ENCODE peak calls at places on chromosomes 1 and 21, in ten cellular contexts. V is adrenal gland; T is CD4-positive, alpha-beta memory T cell; S is left ventricle myocardium inferior; M is small intestine; B is heart left ventricle; A is fibroblast of lung; O is naive thymus-derived CD4-positive, alpha-beta T cell; W is RWPE2; J is A673. Q is an unnamed sample. For H3K4me1, the result is how much of the 10 kb centered on the place peaks cover.

GRCh38 chr1:153070243-153070642 is 1.2 kb downstream of the SPRR2B start:
- DNase-seq in V (no peak), T (no peak), J (no peak), W (no peak), S (no peak), O (no peak), A (no peak), M (no peak), B (no peak), Q (no peak)

GRCh38 chr1:96845464-96845863 is 123.9 kb downstream of the PTBP2 start:
- DNase-seq in J (peak), A (no peak), S (no peak), B (no peak), V (peak), O (no peak), M (peak), W (no peak), T (peak), Q (no peak)

GRCh38 chr1:53505401-53505800 is 46.2 kb downstream of the DMRTB1 start:
- DNase-seq in J (no peak), O (no peak), B (no peak), A (no peak), M (no peak), T (no peak), W (no peak), V (no peak), S (no peak), Q (no peak)

GRCh38 chr1:31910933-31911332 is 27.2 kb downstream of the PTP4A2 start:
- DNase-seq in A (no peak), M (no peak), W (no peak), T (no peak), S (no peak), B (no peak), V (no peak), O (no peak), J (peak), Q (no peak)

GRCh38 chr1:25037174-25038074 is 107.3 kb upstream of the RUNX3 start:
- DNase-seq in O (peak), J (peak), S (no peak), T (peak), W (no peak), V (peak), B (no peak), A (peak), M (peak), Q (peak)

GRCh38 chr21:46253610-46254124 is 25.1 kb upstream of the LSS start:
- DNase-seq in W (no peak), J (peak), B (no peak), A (peak), V (no peak), T (peak), M (peak), S (no peak), O (peak), Q (peak)

GRCh38 chr1:67675800-67676199 is 9.2 kb upstream of the GADD45A start:
- DNase-seq in B (no peak), J (no peak), T (no peak), W (no peak), A (peak), V (no peak), O (no peak), S (no peak), M (no peak), Q (no peak)

GRCh38 chr21:45075606-45076244 is 1.3 kb downstream of the ADARB1 start:
- DNase-seq in V (no peak), A (peak), O (no peak), W (no peak), M (no peak), J (no peak), S (no peak), T (no peak), B (no peak), Q (no peak)

GRCh38 chr1:145706282-145706681 is 886 bp downstream of the PDZK1 start:
- DNase-seq in T (no peak), M (peak), W (peak), O (no peak), S (no peak), B (no peak), J (no peak), V (no peak), A (no peak), Q (no peak)

GRCh38 chr21:16418663-16419062 is 688.9 kb downstream of the USP25 start:
- DNase-seq in B (no peak), M (no peak), V (no peak), A (no peak), T (no peak), W (no peak), J (no peak), S (no peak), O (no peak), Q (no peak)

GRCh38 chr1:29055160-29055559 is 68.5 kb downstream of the TMEM200B start:
- DNase-seq in V (no peak), W (no peak), S (no peak), J (no peak), B (no peak), A (no peak), O (no peak), T (no peak), M (no peak), Q (no peak)

GRCh38 chr1:188615321-188615720 is 1786.6 kb downstream of the PLA2G4A start:
- DNase-seq in T (no peak), S (no peak), B (no peak), W (no peak), A (no peak), J (no peak), O (no peak), V (no peak), M (no peak), Q (no peak)

GRCh38 chr21:29072873-29073221 is 601 bp downstream of the CCT8 start:
- DNase-seq in J (peak), B (no peak), T (no peak), A (peak), S (no peak), W (no peak), O (no peak), M (peak), V (no peak), Q (no peak)

GRCh38 chr1:204506091-204506968 is 9.9 kb upstream of the MDM4 start:
- DNase-seq in W (no peak), M (peak), J (peak), V (peak), O (peak), S (peak), A (peak), B (peak), T (peak), Q (peak)

GRCh38 chr1:156898151-156898550 is 4.6 kb downstream of the PEAR1 start:
- DNase-seq in W (no peak), B (peak), T (no peak), O (no peak), S (peak), J (no peak), M (no peak), V (peak), A (peak), Q (no peak)

GRCh38 chr1:43123031-43123430 is 49.1 kb downstream of the EBNA1BP2 start:
- DNase-seq in A (no peak), W (no peak), M (no peak), V (no peak), B (no peak), T (no peak), S (no peak), O (no peak), J (no peak), Q (no peak)

GRCh38 chr1:40004857-40005256 is 35.7 kb upstream of the CAP1 start:
- DNase-seq in B (no peak), O (no peak), A (no peak), V (no peak), S (no peak), W (no peak), J (no peak), T (no peak), M (no peak), Q (no peak)

GRCh38 chr1:191589536-191589935 is 568.7 kb upstream of the RGS18 start:
- DNase-seq in A (no peak), O (no peak), W (no peak), J (no peak), M (no peak), V (no peak), T (no peak), S (no peak), B (no peak), Q (no peak)

GRCh38 chr1:26410706-26411623 is at the start of gene LIN28A:
- DNase-seq in B (no peak), S (no peak), O (no peak), V (no peak), A (no peak), M (no peak), J (no peak), T (no peak), W (no peak), Q (no peak)

GRCh38 chr21:26147535-26147934 is 23.0 kb downstream of the APP start:
- DNase-seq in J (no peak), M (no peak), S (no peak), T (no peak), B (no peak), A (no peak), O (no peak), V (no peak), W (no peak), Q (no peak)

GRCh38 chr21:38254970-38255369 is 1.8 kb upstream of the KCNJ15 start:
- DNase-seq in M (no peak), O (no peak), A (no peak), J (no peak), S (no peak), W (no peak), B (no peak), T (no peak), V (no peak), Q (no peak)

GRCh38 chr1:155934933-155935590 is 849 bp upstream of the KHDC4 start:
- DNase-seq in J (peak), M (peak), O (no peak), T (no peak), B (no peak), S (no peak), A (no peak), V (peak), W (no peak), Q (no peak)

GRCh38 chr1:1858382-1859086 is 32.4 kb downstream of the GNB1 start:
- DNase-seq in S (peak), V (peak), W (no peak), M (peak), O (peak), A (peak), B (peak), T (peak), J (peak), Q (peak)

GRCh38 chr1:204382714-204383083 is 23.0 kb upstream of the PLEKHA6 start:
- DNase-seq in V (no peak), W (no peak), T (no peak), M (no peak), S (no peak), J (no peak), A (no peak), B (no peak), O (no peak), Q (no peak)

GRCh38 chr1:113073457-113073950 is 506 bp downstream of the LRIG2 start:
- DNase-seq in A (peak), J (no peak), T (no peak), V (peak), S (peak), W (peak), O (no peak), B (peak), M (peak), Q (no peak)

GRCh38 chr1:112700290-112701226 is 6.4 kb downstream of the RHOC start:
- DNase-seq in A (peak), V (peak), O (peak), J (peak), W (peak), M (peak), T (peak), B (peak), S (peak), Q (peak)

GRCh38 chr1:169680377-169681019 is 30.9 kb downstream of the SELL start:
- DNase-seq in A (no peak), S (no peak), T (no peak), J (no peak), O (no peak), M (no peak), W (no peak), V (no peak), B (no peak), Q (no peak)

GRCh38 chr1:203153051-203153988 is 22.3 kb downstream of the MYBPH start:
- DNase-seq in T (no peak), V (no peak), O (no peak), W (no peak), M (no peak), A (no peak), B (no peak), S (no peak), J (peak), Q (no peak)
- H3K4me1 ChIP-seq in T (under half), V (under half), O (under half), W (under half), M (under half), A (under half), B (under half), S (under half), J (under half), Q (under half)

DNA sequence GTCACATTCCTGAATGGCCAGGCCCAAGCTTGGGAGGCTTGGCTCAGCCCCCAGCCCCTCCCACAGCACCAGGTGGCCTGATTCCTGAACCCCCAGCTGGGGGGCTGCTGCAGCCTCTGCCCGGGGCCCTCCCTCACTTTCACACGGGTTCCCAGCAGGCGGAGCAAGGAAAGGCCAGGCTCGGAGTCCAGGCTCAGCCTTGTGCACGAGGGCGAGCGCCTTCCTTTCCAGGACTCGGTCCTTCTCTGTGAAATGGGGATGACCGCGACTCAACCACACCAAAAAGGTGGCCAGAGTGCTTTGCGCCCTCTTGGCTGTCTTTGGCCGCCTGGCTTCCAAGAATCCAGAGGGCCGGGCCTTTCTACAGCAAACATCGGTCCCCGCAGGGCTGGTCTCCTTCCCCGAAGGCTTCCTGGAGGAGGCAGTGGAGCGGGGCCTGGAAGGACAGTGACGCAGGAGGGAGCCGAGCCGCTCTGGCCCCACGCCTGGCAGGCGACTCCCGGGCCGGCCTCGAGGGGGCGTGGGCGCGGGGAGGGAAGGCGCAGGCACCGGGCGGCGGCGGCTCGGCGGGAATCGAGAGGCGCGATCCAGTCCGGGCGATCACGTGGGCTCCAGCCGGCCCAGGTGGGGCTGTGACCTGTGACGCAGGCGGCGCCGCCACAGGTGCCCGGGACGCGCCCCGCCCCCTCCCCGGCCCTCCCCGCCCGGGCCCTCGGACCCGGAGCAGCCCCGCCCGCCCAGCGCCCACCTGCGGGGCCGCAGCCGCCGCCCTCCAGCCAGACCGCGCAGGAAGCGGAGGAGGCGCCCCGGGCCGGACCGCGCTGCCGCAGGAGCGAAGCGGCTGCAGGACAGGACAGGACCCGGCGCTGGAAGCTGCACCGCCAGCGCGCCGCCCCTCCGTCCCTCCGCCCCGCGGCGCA is at the start of gene ARHGEF16:
- DNase-seq in S (peak), W (no peak), O (no peak), B (peak), T (peak), V (peak), A (peak), M (peak), J (peak), Q (no peak)
- H3K4me3 ChIP-seq in S (peak), W (peak), O (no peak), B (peak), T (no peak), V (no peak), A (no peak), M (peak), J (peak), Q (peak)

GRCh38 chr21:34865922-34866271 is 183.2 kb downstream of the RUNX1 start:
- DNase-seq in V (no peak), S (no peak), M (no peak), O (no peak), A (no peak), B (no peak), W (no peak), J (no peak), T (no peak), Q (no peak)

GRCh38 chr21:34867785-34868184 is 181.3 kb downstream of the RUNX1 start:
- DNase-seq in J (no peak), W (no peak), A (no peak), S (no peak), M (no peak), B (no peak), O (no peak), T (no peak), V (no peak), Q (no peak)

GRCh38 chr21:34862951-34863350 is 186.2 kb downstream of the RUNX1 start:
- DNase-seq in T (no peak), O (no peak), B (no peak), S (no peak), J (no peak), V (no peak), W (no peak), M (no peak), A (no peak), Q (no peak)

GRCh38 chr21:34861302-34861701 is 187.8 kb downstream of the RUNX1 start:
- DNase-seq in J (no peak), W (no peak), V (no peak), T (no peak), A (no peak), B (no peak), O (no peak), S (no peak), M (no peak), Q (no peak)

DNA sequence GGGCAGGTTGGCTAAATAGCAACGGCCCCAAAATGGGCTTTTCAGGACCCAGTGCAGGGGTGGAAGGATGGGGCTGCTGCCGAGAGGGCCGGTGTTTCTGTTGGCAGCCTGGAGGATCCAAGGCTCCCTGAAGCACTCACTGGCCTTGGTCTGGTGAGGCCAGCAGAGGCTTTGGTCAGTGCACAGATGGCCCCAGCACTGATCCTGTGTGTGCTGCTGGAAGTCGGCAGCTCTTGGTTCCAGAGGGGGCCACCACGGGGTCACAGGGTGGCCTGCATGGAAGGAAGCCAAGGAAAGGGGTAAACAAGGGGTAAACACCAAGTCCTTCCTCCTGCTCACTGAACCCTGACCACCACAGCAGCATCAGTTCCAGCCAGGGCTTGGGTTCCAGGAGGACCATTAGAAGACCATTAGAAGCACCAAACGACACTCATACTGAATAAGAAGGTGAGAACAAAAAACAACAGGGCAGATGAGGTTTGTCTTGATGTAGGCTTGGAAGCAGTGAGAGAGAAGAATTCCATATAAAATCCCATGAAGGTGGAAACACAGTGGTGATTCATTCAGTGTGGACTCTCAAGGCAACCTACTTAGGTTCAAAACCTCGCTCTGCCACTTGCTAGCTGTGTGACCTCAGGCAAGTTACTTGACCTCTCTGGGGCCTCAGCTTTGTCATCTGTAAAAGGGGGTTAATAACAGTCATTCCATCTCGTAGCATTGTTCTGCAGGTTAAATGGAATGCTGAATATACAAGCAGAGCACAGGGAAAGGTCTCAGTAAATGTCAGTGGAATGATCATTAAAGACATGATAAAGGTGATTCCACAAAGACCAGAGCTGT is 184.5 kb downstream of the RUNX1 start:
- DNase-seq in O (no peak), A (no peak), J (no peak), M (no peak), S (no peak), B (no peak), T (no peak), W (no peak), V (no peak), Q (no peak)
- H3K27ac ChIP-seq in O (no peak), A (peak), J (no peak), M (peak), S (no peak), B (no peak), T (no peak), W (peak), V (no peak), Q (no peak)

GRCh38 chr1:235881930-235882700 is 15.4 kb upstream of the LYST start:
- DNase-seq in O (no peak), B (no peak), M (no peak), S (no peak), V (no peak), T (no peak), A (no peak), J (no peak), W (no peak), Q (no peak)

GRCh38 chr1:235887676-235888075 is 21.0 kb upstream of the LYST start:
- DNase-seq in W (no peak), B (no peak), V (no peak), T (no peak), O (no peak), S (no peak), M (no peak), A (no peak), J (no peak), Q (no peak)

GRCh38 chr1:235882816-235883215 is 16.1 kb upstream of the LYST start:
- DNase-seq in W (no peak), A (peak), T (no peak), M (no peak), B (no peak), O (no peak), J (no peak), V (no peak), S (no peak), Q (no peak)

GRCh38 chr1:235885654-235886238 is 19.0 kb upstream of the LYST start:
- DNase-seq in W (no peak), V (no peak), J (no peak), A (no peak), M (peak), T (no peak), B (no peak), S (no peak), O (no peak), Q (no peak)

GRCh38 chr1:235883261-235883927 is 16.7 kb upstream of the LYST start:
- DNase-seq in W (no peak), M (peak), S (peak), B (peak), T (no peak), V (peak), A (peak), O (no peak), J (peak), Q (no peak)
- H3K4me1 ChIP-seq in W (under half), M (under half), S (under half), B (under half), T (under half), V (under half), A (under half), O (under half), J (under half), Q (under half)

GRCh38 chr1:33387512-33388079 is 43.3 kb downstream of the PHC2 start:
- DNase-seq in T (no peak), W (no peak), J (no peak), M (peak), V (peak), B (no peak), S (no peak), A (peak), O (no peak), Q (no peak)

GRCh38 chr1:33391669-33392068 is 39.2 kb downstream of the PHC2 start:
- DNase-seq in S (no peak), V (peak), B (no peak), A (no peak), J (no peak), M (no peak), T (no peak), O (no peak), W (no peak), Q (no peak)

GRCh38 chr1:33392639-33393038 is 38.3 kb downstream of the PHC2 start:
- DNase-seq in J (peak), M (peak), B (no peak), T (no peak), A (peak), V (peak), S (no peak), O (no peak), W (no peak), Q (no peak)

GRCh38 chr1:33390550-33390949 is 40.3 kb downstream of the PHC2 start:
- DNase-seq in M (no peak), J (no peak), W (no peak), A (peak), B (no peak), S (no peak), O (no peak), V (peak), T (no peak), Q (no peak)

GRCh38 chr1:33388989-33389771 is 41.7 kb downstream of the PHC2 start:
- DNase-seq in S (peak), W (no peak), B (peak), M (no peak), J (no peak), V (peak), A (peak), T (no peak), O (no peak), Q (no peak)
- H3K4me3 ChIP-seq in S (no peak), W (no peak), B (no peak), M (no peak), J (no peak), V (no peak), A (no peak), T (no peak), O (no peak), Q (no peak)

DNA sequence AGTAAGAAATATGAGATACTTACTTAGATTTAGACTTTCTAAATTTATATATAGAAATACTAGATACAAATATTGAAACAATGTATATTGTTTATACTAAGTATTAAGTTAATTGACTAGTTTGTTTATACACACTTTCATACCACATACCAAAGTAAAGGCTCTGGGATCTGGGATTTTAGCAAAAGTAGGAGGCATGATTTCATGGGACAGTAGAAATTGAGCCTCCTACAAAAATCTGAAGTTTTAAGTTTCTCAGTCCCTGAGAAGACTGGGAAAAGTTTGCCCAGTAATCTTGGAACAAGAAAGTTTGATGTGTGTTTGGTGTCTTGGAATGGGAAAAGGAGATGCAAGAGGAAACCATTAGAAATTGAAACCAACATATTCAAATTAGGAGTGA is 30.9 kb downstream of the KCTD3 start:
- DNase-seq in S (no peak), T (no peak), J (no peak), B (no peak), W (no peak), V (no peak), M (no peak), A (no peak), O (no peak), Q (no peak)
- H3K27ac ChIP-seq in S (no peak), T (no peak), J (no peak), B (no peak), W (no peak), V (no peak), M (no peak), A (no peak), O (no peak), Q (no peak)

Q was measured in effector memory CD4-positive, alpha-beta T cell.